ENCODE peak calls at places on chromosomes 16 and 17, in nine cellular contexts. Q is small intestine, E is stomach, U is prostate gland, K is caudate nucleus, Z is tibial artery, D is endodermal cell, M is transverse colon, Y is neural progenitor cell. R is an unnamed sample.
A peak's percentile ranks its signal among the peaks of the same experiment; 100 is the strongest.

GRCh38 chr16:80569440-80570105 is 28.8 kb downstream of the DYNLRB2 start:
- DNase-seq in Q (peak; percentile 60), E (no peak), U (no peak), K (no peak), Z (no peak), D (no peak), M (no peak), Y (no peak), R (no peak)

GRCh38 chr16:66298006-66298405 is 68.5 kb upstream of the CDH5 start:
- DNase-seq in Q (no peak), E (no peak), U (no peak), K (no peak), Z (no peak), D (no peak), M (no peak), Y (peak; percentile 13), R (peak; percentile 33)

GRCh38 chr16:24883714-24884151 is 38.0 kb downstream of the SLC5A11 start:
- DNase-seq in Q (no peak), E (no peak), U (no peak), K (no peak), Z (no peak), D (peak; percentile 52), M (no peak), Y (no peak), R (no peak)

GRCh38 chr16:67425046-67425445 is 5.9 kb upstream of the HSD11B2 start:
- DNase-seq in Q (no peak), E (no peak), U (no peak), K (no peak), Z (no peak), D (no peak), M (no peak), Y (no peak), R (no peak)

GRCh38 chr17:50690887-50691549 is 16.7 kb downstream of the ANKRD40 start:
- DNase-seq in Q (peak; percentile 68), E (no peak), U (no peak), K (no peak), Z (peak; percentile 40), D (no peak), M (no peak), Y (no peak), R (no peak)

GRCh38 chr16:50500171-50500874 is 47.9 kb upstream of the NKD1 start:
- DNase-seq in Q (no peak), E (no peak), U (no peak), K (no peak), Z (no peak), D (peak; percentile 28), M (no peak), Y (no peak), R (no peak)

GRCh38 chr16:9081843-9082242 is 9.6 kb upstream of the HAPSTR1 start:
- DNase-seq in Q (no peak), E (no peak), U (no peak), K (no peak), Z (no peak), D (no peak), M (no peak), Y (no peak), R (no peak)

GRCh38 chr16:53714080-53715050 is 10.4 kb downstream of the FTO start:
- DNase-seq in Q (no peak), E (no peak), U (no peak), K (no peak), Z (no peak), D (no peak), M (no peak), Y (peak; percentile 28), R (no peak)

GRCh38 chr17:78325076-78325712 is 34.7 kb downstream of the SOCS3 start:
- DNase-seq in Q (no peak), E (no peak), U (no peak), K (no peak), Z (peak; percentile 83), D (peak; percentile 78), M (peak; percentile 49), Y (peak; percentile 34), R (peak; percentile 85)

GRCh38 chr17:29574732-29575510 is 6.4 kb downstream of the TP53I13 start:
- DNase-seq in Q (peak; percentile 93), E (peak; percentile 69), U (no peak), K (no peak), Z (peak; percentile 65), D (no peak), M (peak; percentile 83), Y (no peak), R (peak; percentile 70)

GRCh38 chr17:57864273-57864672 is 14.4 kb upstream of the MRPS23 start:
- DNase-seq in Q (no peak), E (no peak), U (no peak), K (no peak), Z (no peak), D (peak; percentile 51), M (no peak), Y (no peak), R (peak; percentile 30)

GRCh38 chr17:57861000-57861736 is 11.3 kb upstream of the MRPS23 start:
- DNase-seq in Q (peak; percentile 89), E (peak; percentile 84), U (peak; percentile 76), K (no peak), Z (peak; percentile 88), D (peak; percentile 88), M (peak; percentile 76), Y (peak; percentile 41), R (peak; percentile 88)

GRCh38 chr17:57862990-57863667 is 13.3 kb upstream of the MRPS23 start:
- DNase-seq in Q (no peak), E (no peak), U (no peak), K (peak; percentile 38), Z (no peak), D (peak; percentile 74), M (no peak), Y (no peak), R (no peak)

GRCh38 chr17:57861737-57862409 is 12.0 kb upstream of the MRPS23 start:
- DNase-seq in Q (peak; percentile 85), E (peak; percentile 70), U (peak; percentile 40), K (no peak), Z (peak; percentile 89), D (peak; percentile 85), M (peak; percentile 66), Y (peak; percentile 68), R (peak; percentile 95)

GRCh38 chr17:57862410-57862989 is 12.7 kb upstream of the MRPS23 start:
- DNase-seq in Q (no peak), E (no peak), U (no peak), K (no peak), Z (no peak), D (peak; percentile 67), M (no peak), Y (no peak), R (no peak)
- H3K27ac ChIP-seq in Q (peak overlapping the region; percentile 9), E (peak overlapping the region; percentile 91), U (peak overlapping the region; percentile 80), K (peak overlapping the region; percentile 44), Z (peak overlapping the region; percentile 88), D (no peak overlapping the region), M (peak overlapping the region; percentile 90), Y (no peak overlapping the region), R (peak overlapping the region; percentile 83)

DNA sequence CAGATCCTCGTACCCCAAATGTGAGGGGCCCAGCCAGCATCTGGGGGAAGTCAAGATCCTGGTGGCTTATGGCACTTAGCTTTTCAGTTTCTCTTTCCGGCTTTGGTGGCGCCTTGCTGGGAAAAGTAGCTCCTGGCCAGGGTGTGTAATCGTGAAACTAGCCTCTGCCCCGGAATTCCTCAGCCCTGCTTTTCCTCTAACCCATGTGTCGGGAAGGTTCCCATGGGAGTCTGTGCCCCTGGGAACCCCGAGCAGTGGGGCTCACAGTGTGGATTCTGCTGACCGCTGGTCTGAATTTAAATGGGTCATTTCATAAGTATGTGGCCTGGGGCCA is 3.3 kb upstream of the SOCS1 start:
- DNase-seq in Q (no peak), E (no peak), U (no peak), K (no peak), Z (no peak), D (no peak), M (peak; percentile 47), Y (no peak), R (no peak)
- H3K27ac ChIP-seq in Q (peak overlapping the region; percentile 63), E (peak overlapping the region; percentile 73), U (no peak overlapping the region), K (no peak overlapping the region), Z (peak overlapping the region; percentile 64), D (no peak overlapping the region), M (peak overlapping the region; percentile 47), Y (no peak overlapping the region), R (peak overlapping the region; percentile 20)

DNA sequence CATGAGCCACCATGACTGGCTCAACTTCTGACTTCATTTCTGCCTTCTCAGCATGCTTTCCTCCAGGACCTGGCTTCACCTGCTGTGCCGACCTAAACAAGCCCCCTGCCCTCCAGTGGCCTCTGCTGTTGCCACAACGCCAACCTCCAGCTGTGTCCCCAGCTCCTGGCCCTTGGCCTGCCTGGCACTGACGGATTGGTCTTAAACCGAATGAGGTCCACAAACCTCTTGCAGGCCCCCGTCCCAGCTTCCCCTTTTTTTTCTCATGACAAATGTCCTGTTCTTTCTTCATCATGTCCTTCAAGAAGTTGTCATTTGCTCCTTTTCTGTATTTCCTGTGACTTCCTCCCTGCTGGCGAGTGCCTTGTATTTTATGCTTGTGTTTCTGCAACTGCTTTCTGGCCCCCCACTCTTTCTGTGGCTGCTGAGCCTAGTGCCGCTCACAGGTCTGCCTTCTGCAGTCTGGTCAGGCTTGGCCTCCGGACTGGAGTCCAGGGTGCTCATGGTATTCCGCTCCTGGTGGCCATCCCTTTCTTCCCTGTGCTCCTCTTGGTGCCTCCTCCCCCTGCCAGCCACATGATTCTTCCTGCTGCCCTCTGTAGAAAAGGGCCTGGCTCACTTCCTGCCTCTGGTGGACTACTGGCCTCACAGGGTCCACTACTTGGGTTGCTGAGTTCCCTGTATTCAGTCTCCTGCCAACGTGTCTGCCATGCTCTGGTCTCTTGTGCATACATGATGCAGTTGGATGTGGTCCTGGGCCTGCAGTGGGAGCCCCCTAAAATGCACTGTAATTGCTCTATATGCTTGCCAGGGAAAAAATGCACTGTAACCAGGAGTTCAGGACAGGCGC is 2.9 kb downstream of the ATP6V0C start:
- DNase-seq in Q (peak; percentile 57), E (no peak), U (no peak), K (no peak), Z (no peak), D (peak; percentile 47), M (no peak), Y (no peak), R (peak; percentile 70)
- H3K27ac ChIP-seq in Q (peak overlapping the region; percentile 22), E (peak overlapping the region; percentile 99), U (peak overlapping the region; percentile 19), K (peak overlapping the region; percentile 0), Z (no peak overlapping the region), D (no peak overlapping the region), M (peak overlapping the region; percentile 98), Y (no peak overlapping the region), R (peak overlapping the region; percentile 99)

GRCh38 chr17:45110676-45111611 is 21.4 kb downstream of the PLCD3 start:
- DNase-seq in Q (no peak), E (no peak), U (no peak), K (peak; percentile 33), Z (peak; percentile 91), D (peak; percentile 59), M (no peak), Y (no peak), R (no peak)
- H3K27ac ChIP-seq in Q (no peak overlapping the region), E (peak overlapping the region; percentile 66), U (no peak overlapping the region), K (peak overlapping the region; percentile 80), Z (peak overlapping the region; percentile 87), D (peak overlapping the region; percentile 73), M (peak overlapping the region; percentile 69), Y (no peak overlapping the region), R (no peak overlapping the region)

GRCh38 chr17:4908301-4908700 is 5.4 kb upstream of the CHRNE start:
- DNase-seq in Q (peak; percentile 31), E (no peak), U (no peak), K (no peak), Z (no peak), D (peak; percentile 85), M (no peak), Y (peak; percentile 46), R (peak; percentile 69)
- H3K27ac ChIP-seq in Q (no peak overlapping the region), E (no peak overlapping the region), U (peak overlapping the region; percentile 62), K (no peak overlapping the region), Z (peak overlapping the region; percentile 32), D (peak overlapping the region; percentile 76), M (no peak overlapping the region), Y (no peak overlapping the region), R (peak overlapping the region; percentile 9)